ENCODE peak calls at places on chromosomes 4 and X, in five cellular contexts. One of them, this sample, is unnamed.

GRCh38 chr4:8696369-8697127 is 104.0 kb downstream of the CPZ start:
- DNase-seq in WTC11: no peak
- DNase-seq in cardiac fibroblast: no peak
- DNase-seq in fibroblast of pulmonary artery: no peak
- DNase-seq in mammary epithelial cell: no peak
- DNase-seq in this sample: no peak

GRCh38 chrX:6002056-6002455 is 226.6 kb downstream of the NLGN4X start:
- DNase-seq in WTC11: no peak
- DNase-seq in cardiac fibroblast: no peak
- DNase-seq in fibroblast of pulmonary artery: no peak
- DNase-seq in mammary epithelial cell: no peak
- DNase-seq in this sample: no peak

GRCh38 chr4:1399508-1400190 is 6.6 kb downstream of the NKX1-1 start:
- DNase-seq in WTC11: peak; percentile 8
- DNase-seq in cardiac fibroblast: no peak
- DNase-seq in fibroblast of pulmonary artery: no peak
- DNase-seq in mammary epithelial cell: no peak
- DNase-seq in this sample: peak; percentile 27

GRCh38 chr4:41124916-41125548 is 89.3 kb downstream of the APBB2 start:
- DNase-seq in WTC11: no peak
- DNase-seq in cardiac fibroblast: no peak
- DNase-seq in fibroblast of pulmonary artery: no peak
- DNase-seq in mammary epithelial cell: peak; percentile 63
- DNase-seq in this sample: no peak

GRCh38 chrX:103431316-103431715 is 55.0 kb downstream of the BEX3 start:
- DNase-seq in WTC11: no peak
- DNase-seq in cardiac fibroblast: peak; percentile 46
- DNase-seq in fibroblast of pulmonary artery: peak; percentile 17
- DNase-seq in mammary epithelial cell: peak; percentile 28
- DNase-seq in this sample: no peak

GRCh38 chr4:158182736-158183135 is 9.9 kb upstream of the GASK1B start:
- DNase-seq in WTC11: no peak
- DNase-seq in cardiac fibroblast: no peak
- DNase-seq in fibroblast of pulmonary artery: no peak
- DNase-seq in mammary epithelial cell: no peak
- DNase-seq in this sample: no peak

GRCh38 chr4:13240066-13240465 is 244.1 kb downstream of the RAB28 start:
- DNase-seq in WTC11: no peak
- DNase-seq in cardiac fibroblast: peak; percentile 27
- DNase-seq in fibroblast of pulmonary artery: no peak
- DNase-seq in mammary epithelial cell: peak; percentile 68
- DNase-seq in this sample: no peak

GRCh38 chrX:106484233-106484632 is 127.5 kb upstream of the RADX start:
- DNase-seq in WTC11: no peak
- DNase-seq in cardiac fibroblast: no peak
- DNase-seq in fibroblast of pulmonary artery: no peak
- DNase-seq in mammary epithelial cell: no peak
- DNase-seq in this sample: no peak

GRCh38 chr4:126851391-126851790 is 781.4 kb upstream of the INTU start:
- DNase-seq in WTC11: no peak
- DNase-seq in cardiac fibroblast: no peak
- DNase-seq in fibroblast of pulmonary artery: no peak
- DNase-seq in mammary epithelial cell: peak; percentile 30
- DNase-seq in this sample: no peak

GRCh38 chr4:38313999-38314561 is 349.9 kb upstream of the KLF3 start:
- DNase-seq in WTC11: no peak
- DNase-seq in cardiac fibroblast: peak; percentile 77
- DNase-seq in fibroblast of pulmonary artery: peak; percentile 68
- DNase-seq in mammary epithelial cell: peak; percentile 88
- DNase-seq in this sample: no peak

GRCh38 chr4:73450398-73451004 is 14.5 kb downstream of the AFP start:
- DNase-seq in WTC11: peak; percentile 18
- DNase-seq in cardiac fibroblast: peak; percentile 96
- DNase-seq in fibroblast of pulmonary artery: peak; percentile 86
- DNase-seq in mammary epithelial cell: peak; percentile 52
- DNase-seq in this sample: no peak

GRCh38 chrX:139738581-139738980 is 30.6 kb upstream of the MCF2 start:
- DNase-seq in WTC11: no peak
- DNase-seq in cardiac fibroblast: peak; percentile 40
- DNase-seq in fibroblast of pulmonary artery: peak; percentile 17
- DNase-seq in mammary epithelial cell: peak; percentile 72
- DNase-seq in this sample: no peak

GRCh38 chrX:51395474-51395806 is 62.8 kb downstream of the NUDT10 start:
- DNase-seq in WTC11: no peak
- DNase-seq in cardiac fibroblast: no peak
- DNase-seq in fibroblast of pulmonary artery: no peak
- DNase-seq in mammary epithelial cell: no peak
- DNase-seq in this sample: no peak
- TF ChIP-seq CTCF in WTC11: no peak
- TF ChIP-seq CTCF in cardiac fibroblast: no peak
- TF ChIP-seq CTCF in fibroblast of pulmonary artery: no peak
- TF ChIP-seq CTCF in mammary epithelial cell: no peak
- TF ChIP-seq CTCF in this sample: no peak

GRCh38 chr4:151573945-151574344 is 165.0 kb downstream of the FHIP1A start:
- DNase-seq in WTC11: no peak
- DNase-seq in cardiac fibroblast: peak; percentile 5
- DNase-seq in fibroblast of pulmonary artery: no peak
- DNase-seq in mammary epithelial cell: peak; percentile 82
- DNase-seq in this sample: no peak
- TF ChIP-seq CTCF in WTC11: no peak
- TF ChIP-seq CTCF in cardiac fibroblast: no peak
- TF ChIP-seq CTCF in fibroblast of pulmonary artery: no peak
- TF ChIP-seq CTCF in mammary epithelial cell: no peak
- TF ChIP-seq CTCF in this sample: no peak

GRCh38 chrX:43654431-43655150 is 1.5 kb upstream of the MAOA start:
- DNase-seq in WTC11: peak; percentile 85
- DNase-seq in cardiac fibroblast: peak; percentile 93
- DNase-seq in fibroblast of pulmonary artery: peak; percentile 94
- DNase-seq in mammary epithelial cell: peak; percentile 87
- DNase-seq in this sample: peak; percentile 91
- TF ChIP-seq CTCF in WTC11: no peak
- TF ChIP-seq CTCF in cardiac fibroblast: peak; percentile 20
- TF ChIP-seq CTCF in fibroblast of pulmonary artery: peak; percentile 26
- TF ChIP-seq CTCF in mammary epithelial cell: no peak
- TF ChIP-seq CTCF in this sample: peak; percentile 13

GRCh38 chr4:168945291-168945690 is 64.8 kb downstream of the CBR4 start:
- DNase-seq in WTC11: no peak
- DNase-seq in cardiac fibroblast: no peak
- DNase-seq in fibroblast of pulmonary artery: no peak
- DNase-seq in mammary epithelial cell: no peak
- DNase-seq in this sample: no peak

GRCh38 chr4:168942985-168943384 is 67.1 kb downstream of the CBR4 start:
- DNase-seq in WTC11: no peak
- DNase-seq in cardiac fibroblast: peak; percentile 32
- DNase-seq in fibroblast of pulmonary artery: no peak
- DNase-seq in mammary epithelial cell: no peak
- DNase-seq in this sample: no peak
- TF ChIP-seq CTCF in WTC11: peak; percentile 78
- TF ChIP-seq CTCF in cardiac fibroblast: peak; percentile 57
- TF ChIP-seq CTCF in fibroblast of pulmonary artery: peak; percentile 49
- TF ChIP-seq CTCF in mammary epithelial cell: peak; percentile 75
- TF ChIP-seq CTCF in this sample: peak; percentile 67

GRCh38 chr4:36775544-36775943 is 469.0 kb upstream of the NWD2 start:
- DNase-seq in WTC11: no peak
- DNase-seq in cardiac fibroblast: no peak
- DNase-seq in fibroblast of pulmonary artery: no peak
- DNase-seq in mammary epithelial cell: no peak
- DNase-seq in this sample: no peak

GRCh38 chr4:36773467-36773866 is 471.1 kb upstream of the NWD2 start:
- DNase-seq in WTC11: no peak
- DNase-seq in cardiac fibroblast: no peak
- DNase-seq in fibroblast of pulmonary artery: no peak
- DNase-seq in mammary epithelial cell: no peak
- DNase-seq in this sample: no peak

GRCh38 chr4:36771411-36772153 is 473.0 kb upstream of the NWD2 start:
- DNase-seq in WTC11: no peak
- DNase-seq in cardiac fibroblast: no peak
- DNase-seq in fibroblast of pulmonary artery: no peak
- DNase-seq in mammary epithelial cell: no peak
- DNase-seq in this sample: no peak

GRCh38 chr4:36772154-36772516 is 472.4 kb upstream of the NWD2 start:
- DNase-seq in WTC11: no peak
- DNase-seq in cardiac fibroblast: no peak
- DNase-seq in fibroblast of pulmonary artery: no peak
- DNase-seq in mammary epithelial cell: no peak
- DNase-seq in this sample: no peak
- TF ChIP-seq CTCF in WTC11: no peak
- TF ChIP-seq CTCF in cardiac fibroblast: no peak
- TF ChIP-seq CTCF in fibroblast of pulmonary artery: no peak
- TF ChIP-seq CTCF in mammary epithelial cell: no peak
- TF ChIP-seq CTCF in this sample: no peak

GRCh38 chr4:88212253-88212561 is 53.8 kb upstream of the ABCG2 start:
- DNase-seq in WTC11: no peak
- DNase-seq in cardiac fibroblast: no peak
- DNase-seq in fibroblast of pulmonary artery: no peak
- DNase-seq in mammary epithelial cell: no peak
- DNase-seq in this sample: no peak
- TF ChIP-seq CTCF in WTC11: no peak
- TF ChIP-seq CTCF in cardiac fibroblast: no peak
- TF ChIP-seq CTCF in fibroblast of pulmonary artery: no peak
- TF ChIP-seq CTCF in mammary epithelial cell: no peak
- TF ChIP-seq CTCF in this sample: peak; percentile 42

GRCh38 chrX:104913348-104913747 is 307.1 kb downstream of the TEX13A start:
- DNase-seq in WTC11: no peak
- DNase-seq in cardiac fibroblast: peak; percentile 9
- DNase-seq in fibroblast of pulmonary artery: peak; percentile 16
- DNase-seq in mammary epithelial cell: no peak
- DNase-seq in this sample: no peak
- TF ChIP-seq CTCF in WTC11: no peak
- TF ChIP-seq CTCF in cardiac fibroblast: peak; percentile 29
- TF ChIP-seq CTCF in fibroblast of pulmonary artery: peak; percentile 45
- TF ChIP-seq CTCF in mammary epithelial cell: peak; percentile 58
- TF ChIP-seq CTCF in this sample: no peak

GRCh38 chrX:101368800-101369199 is 17.2 kb downstream of the BTK start:
- DNase-seq in WTC11: no peak
- DNase-seq in cardiac fibroblast: no peak
- DNase-seq in fibroblast of pulmonary artery: no peak
- DNase-seq in mammary epithelial cell: no peak
- DNase-seq in this sample: no peak

GRCh38 chrX:101369687-101370086 is 16.3 kb downstream of the BTK start:
- DNase-seq in WTC11: no peak
- DNase-seq in cardiac fibroblast: no peak
- DNase-seq in fibroblast of pulmonary artery: no peak
- DNase-seq in mammary epithelial cell: no peak
- DNase-seq in this sample: no peak

DNA sequence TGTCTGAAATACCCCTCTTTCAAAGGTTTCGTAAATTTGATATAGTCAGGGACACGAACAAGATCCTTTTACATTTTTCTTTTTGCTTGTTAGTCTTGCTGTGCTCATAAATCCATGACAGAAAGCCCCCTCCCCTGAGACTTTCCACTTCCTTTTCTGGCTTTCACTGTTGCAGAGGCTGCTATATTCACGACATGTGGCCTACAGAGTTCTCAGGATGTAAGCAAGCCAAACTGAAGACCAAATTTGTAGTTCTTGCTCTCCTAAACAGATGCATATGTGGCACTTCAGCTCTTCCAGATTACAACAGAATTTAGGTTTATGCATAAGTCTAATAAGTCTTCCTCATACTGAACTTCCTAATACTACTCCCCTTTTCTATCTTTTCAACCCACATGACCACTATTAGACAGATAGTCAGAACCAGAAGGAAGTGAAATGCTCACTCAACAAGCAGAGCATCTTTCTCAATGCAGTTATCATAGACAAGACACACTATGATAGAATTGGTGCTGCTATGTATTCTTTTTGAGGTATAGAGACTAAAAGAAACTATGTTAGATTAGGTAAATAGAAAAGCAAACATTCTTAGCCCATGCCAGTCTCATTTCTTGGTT is 15.0 kb downstream of the BTK start:
- DNase-seq in WTC11: no peak
- DNase-seq in cardiac fibroblast: no peak
- DNase-seq in fibroblast of pulmonary artery: no peak
- DNase-seq in mammary epithelial cell: no peak
- DNase-seq in this sample: no peak
- TF ChIP-seq CTCF in WTC11: no peak
- TF ChIP-seq CTCF in cardiac fibroblast: no peak
- TF ChIP-seq CTCF in fibroblast of pulmonary artery: no peak
- TF ChIP-seq CTCF in mammary epithelial cell: no peak
- TF ChIP-seq CTCF in this sample: no peak

GRCh38 chr4:29972121-29972520 is 748.0 kb upstream of the PCDH7 start:
- DNase-seq in WTC11: no peak
- DNase-seq in cardiac fibroblast: no peak
- DNase-seq in fibroblast of pulmonary artery: no peak
- DNase-seq in mammary epithelial cell: no peak
- DNase-seq in this sample: no peak

GRCh38 chr4:29966386-29966785 is 753.8 kb upstream of the PCDH7 start:
- DNase-seq in WTC11: no peak
- DNase-seq in cardiac fibroblast: no peak
- DNase-seq in fibroblast of pulmonary artery: no peak
- DNase-seq in mammary epithelial cell: no peak
- DNase-seq in this sample: no peak

DNA sequence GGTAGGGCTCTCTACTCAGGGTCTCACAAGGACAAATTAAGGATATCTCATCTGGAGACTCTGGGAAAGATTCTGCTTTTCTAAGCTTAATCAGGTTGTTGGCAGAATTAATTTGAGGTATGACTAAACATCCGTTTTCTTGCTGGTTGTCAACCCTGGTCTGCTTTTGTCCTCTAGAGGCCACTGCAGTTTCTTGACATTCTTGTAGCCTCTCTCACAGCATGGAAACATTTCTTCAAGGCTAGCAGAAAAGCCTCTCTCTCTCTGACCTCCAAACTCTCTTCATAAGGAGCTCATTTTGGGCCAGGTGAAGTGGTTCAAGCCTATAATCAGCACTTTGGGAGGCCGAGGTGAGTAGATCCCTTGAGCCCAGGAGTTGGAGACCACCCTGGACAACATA is 749.5 kb upstream of the PCDH7 start:
- DNase-seq in WTC11: no peak
- DNase-seq in cardiac fibroblast: no peak
- DNase-seq in fibroblast of pulmonary artery: peak; percentile 35
- DNase-seq in mammary epithelial cell: no peak
- DNase-seq in this sample: no peak
- TF ChIP-seq CTCF in WTC11: no peak
- TF ChIP-seq CTCF in cardiac fibroblast: no peak
- TF ChIP-seq CTCF in fibroblast of pulmonary artery: peak; percentile 44
- TF ChIP-seq CTCF in mammary epithelial cell: peak; percentile 9
- TF ChIP-seq CTCF in this sample: no peak

GRCh38 chr4:10159671-10160070 is 43.1 kb upstream of the WDR1 start:
- DNase-seq in WTC11: no peak
- DNase-seq in cardiac fibroblast: no peak
- DNase-seq in fibroblast of pulmonary artery: no peak
- DNase-seq in mammary epithelial cell: peak; percentile 48
- DNase-seq in this sample: no peak

GRCh38 chr4:10158355-10158942 is 41.9 kb upstream of the WDR1 start:
- DNase-seq in WTC11: no peak
- DNase-seq in cardiac fibroblast: no peak
- DNase-seq in fibroblast of pulmonary artery: peak; percentile 63
- DNase-seq in mammary epithelial cell: peak; percentile 70
- DNase-seq in this sample: no peak

GRCh38 chr4:10161146-10161545 is 44.5 kb upstream of the WDR1 start:
- DNase-seq in WTC11: no peak
- DNase-seq in cardiac fibroblast: peak; percentile 29
- DNase-seq in fibroblast of pulmonary artery: peak; percentile 39
- DNase-seq in mammary epithelial cell: peak; percentile 44
- DNase-seq in this sample: no peak

GRCh38 chr4:10161840-10162239 is 45.2 kb upstream of the WDR1 start:
- DNase-seq in WTC11: no peak
- DNase-seq in cardiac fibroblast: no peak
- DNase-seq in fibroblast of pulmonary artery: no peak
- DNase-seq in mammary epithelial cell: no peak
- DNase-seq in this sample: no peak

GRCh38 chr4:10160280-10160856 is 43.8 kb upstream of the WDR1 start:
- DNase-seq in WTC11: no peak
- DNase-seq in cardiac fibroblast: peak; percentile 65
- DNase-seq in fibroblast of pulmonary artery: peak; percentile 79
- DNase-seq in mammary epithelial cell: no peak
- DNase-seq in this sample: no peak
- TF ChIP-seq CTCF in WTC11: no peak
- TF ChIP-seq CTCF in cardiac fibroblast: peak; percentile 40
- TF ChIP-seq CTCF in fibroblast of pulmonary artery: peak; percentile 55
- TF ChIP-seq CTCF in mammary epithelial cell: peak; percentile 23
- TF ChIP-seq CTCF in this sample: peak; percentile 18

This sample was measured in CD14-positive monocyte.